ENCODE peak calls at places on chromosome 9, in ten cellular contexts. One of them, this sample, is unnamed.
A peak's percentile ranks its signal among the peaks of the same experiment; 100 is the strongest.

GRCh38 chr9:80874276-80874675 is 815.1 kb downstream of the TLE1 start:
- DNase-seq in endothelial cell of umbilical vein: no peak
- DNase-seq in epithelial cell of esophagus: peak; percentile 70
- DNase-seq in glomerular endothelial cell: no peak
- DNase-seq in ovary: no peak
- DNase-seq in omental fat pad: no peak
- DNase-seq in endothelial cell: no peak
- DNase-seq in MM.1S: no peak
- DNase-seq in kidney glomerular epithelial cell: peak; percentile 63
- DNase-seq in Jurkat, Clone E6-1: no peak
- DNase-seq in this sample: peak; percentile 50

GRCh38 chr9:36135791-36136276 is 699 bp upstream of the GLIPR2 start:
- DNase-seq in ovary: peak; percentile 49
- DNase-seq in endothelial cell: no peak
- DNase-seq in Jurkat, Clone E6-1: no peak
- DNase-seq in kidney glomerular epithelial cell: no peak
- DNase-seq in MM.1S: no peak
- DNase-seq in omental fat pad: no peak
- DNase-seq in endothelial cell of umbilical vein: no peak
- DNase-seq in glomerular endothelial cell: no peak
- DNase-seq in epithelial cell of esophagus: peak; percentile 54
- DNase-seq in this sample: no peak

GRCh38 chr9:82970359-82970758 is 92.6 kb downstream of the RASEF start:
- DNase-seq in MM.1S: no peak
- DNase-seq in Jurkat, Clone E6-1: no peak
- DNase-seq in epithelial cell of esophagus: peak; percentile 54
- DNase-seq in omental fat pad: no peak
- DNase-seq in endothelial cell of umbilical vein: no peak
- DNase-seq in endothelial cell: no peak
- DNase-seq in ovary: no peak
- DNase-seq in kidney glomerular epithelial cell: no peak
- DNase-seq in glomerular endothelial cell: no peak
- DNase-seq in this sample: no peak

GRCh38 chr9:90770339-90770738 is 31.3 kb upstream of the SYK start:
- DNase-seq in omental fat pad: no peak
- DNase-seq in epithelial cell of esophagus: no peak
- DNase-seq in glomerular endothelial cell: no peak
- DNase-seq in Jurkat, Clone E6-1: no peak
- DNase-seq in kidney glomerular epithelial cell: no peak
- DNase-seq in MM.1S: no peak
- DNase-seq in endothelial cell: no peak
- DNase-seq in endothelial cell of umbilical vein: no peak
- DNase-seq in ovary: no peak
- DNase-seq in this sample: no peak

GRCh38 chr9:86281577-86282076 is 711 bp downstream of the ISCA1 start:
- DNase-seq in MM.1S: no peak
- DNase-seq in glomerular endothelial cell: no peak
- DNase-seq in omental fat pad: no peak
- DNase-seq in ovary: no peak
- DNase-seq in Jurkat, Clone E6-1: no peak
- DNase-seq in endothelial cell: no peak
- DNase-seq in epithelial cell of esophagus: peak; percentile 27
- DNase-seq in endothelial cell of umbilical vein: no peak
- DNase-seq in kidney glomerular epithelial cell: no peak
- DNase-seq in this sample: no peak

GRCh38 chr9:124133752-124134151 is 122.2 kb downstream of the LHX2 start:
- DNase-seq in epithelial cell of esophagus: no peak
- DNase-seq in Jurkat, Clone E6-1: no peak
- DNase-seq in ovary: no peak
- DNase-seq in omental fat pad: no peak
- DNase-seq in MM.1S: no peak
- DNase-seq in kidney glomerular epithelial cell: no peak
- DNase-seq in endothelial cell: peak; percentile 53
- DNase-seq in endothelial cell of umbilical vein: peak; percentile 68
- DNase-seq in glomerular endothelial cell: no peak
- DNase-seq in this sample: peak; percentile 44

GRCh38 chr9:76438841-76439588 is 20.0 kb upstream of the GCNT1 start:
- DNase-seq in omental fat pad: no peak
- DNase-seq in kidney glomerular epithelial cell: peak; percentile 19
- DNase-seq in endothelial cell of umbilical vein: no peak
- DNase-seq in ovary: no peak
- DNase-seq in glomerular endothelial cell: no peak
- DNase-seq in Jurkat, Clone E6-1: no peak
- DNase-seq in epithelial cell of esophagus: no peak
- DNase-seq in endothelial cell: no peak
- DNase-seq in MM.1S: no peak
- DNase-seq in this sample: no peak

GRCh38 chr9:78301466-78301865 is 4.5 kb downstream of the PSAT1 start:
- DNase-seq in ovary: no peak
- DNase-seq in endothelial cell: no peak
- DNase-seq in Jurkat, Clone E6-1: no peak
- DNase-seq in endothelial cell of umbilical vein: no peak
- DNase-seq in MM.1S: no peak
- DNase-seq in glomerular endothelial cell: no peak
- DNase-seq in epithelial cell of esophagus: no peak
- DNase-seq in omental fat pad: no peak
- DNase-seq in kidney glomerular epithelial cell: peak; percentile 25
- DNase-seq in this sample: no peak

GRCh38 chr9:27460225-27461023 is 63.7 kb upstream of the IFNK start:
- DNase-seq in endothelial cell of umbilical vein: no peak
- DNase-seq in glomerular endothelial cell: no peak
- DNase-seq in ovary: no peak
- DNase-seq in kidney glomerular epithelial cell: no peak
- DNase-seq in MM.1S: no peak
- DNase-seq in omental fat pad: no peak
- DNase-seq in Jurkat, Clone E6-1: no peak
- DNase-seq in epithelial cell of esophagus: peak; percentile 75
- DNase-seq in endothelial cell: no peak
- DNase-seq in this sample: no peak

GRCh38 chr9:92170848-92171247 is 55.6 kb upstream of the SPTLC1 start:
- DNase-seq in Jurkat, Clone E6-1: no peak
- DNase-seq in ovary: no peak
- DNase-seq in omental fat pad: no peak
- DNase-seq in glomerular endothelial cell: no peak
- DNase-seq in endothelial cell of umbilical vein: no peak
- DNase-seq in kidney glomerular epithelial cell: no peak
- DNase-seq in MM.1S: no peak
- DNase-seq in epithelial cell of esophagus: no peak
- DNase-seq in endothelial cell: no peak
- DNase-seq in this sample: no peak

GRCh38 chr9:83572524-83572923 is 34.3 kb upstream of the FRMD3 start:
- DNase-seq in glomerular endothelial cell: no peak
- DNase-seq in ovary: no peak
- DNase-seq in endothelial cell of umbilical vein: no peak
- DNase-seq in epithelial cell of esophagus: peak; percentile 46
- DNase-seq in kidney glomerular epithelial cell: peak; percentile 60
- DNase-seq in omental fat pad: no peak
- DNase-seq in Jurkat, Clone E6-1: peak; percentile 18
- DNase-seq in MM.1S: no peak
- DNase-seq in endothelial cell: no peak
- DNase-seq in this sample: peak; percentile 72

GRCh38 chr9:26687421-26687820 is 205.2 kb downstream of the CAAP1 start:
- DNase-seq in endothelial cell: no peak
- DNase-seq in omental fat pad: no peak
- DNase-seq in glomerular endothelial cell: no peak
- DNase-seq in ovary: no peak
- DNase-seq in Jurkat, Clone E6-1: no peak
- DNase-seq in MM.1S: no peak
- DNase-seq in kidney glomerular epithelial cell: no peak
- DNase-seq in endothelial cell of umbilical vein: peak; percentile 4
- DNase-seq in epithelial cell of esophagus: no peak
- DNase-seq in this sample: no peak

GRCh38 chr9:8845808-8846207 is 1046.2 kb upstream of the DMAC1 start:
- DNase-seq in ovary: no peak
- DNase-seq in omental fat pad: no peak
- DNase-seq in Jurkat, Clone E6-1: no peak
- DNase-seq in glomerular endothelial cell: no peak
- DNase-seq in endothelial cell: no peak
- DNase-seq in kidney glomerular epithelial cell: no peak
- DNase-seq in endothelial cell of umbilical vein: no peak
- DNase-seq in MM.1S: no peak
- DNase-seq in epithelial cell of esophagus: no peak
- DNase-seq in this sample: no peak

GRCh38 chr9:73023025-73023541 is 70.2 kb upstream of the ALDH1A1 start:
- DNase-seq in omental fat pad: no peak
- DNase-seq in glomerular endothelial cell: peak; percentile 70
- DNase-seq in endothelial cell: peak; percentile 64
- DNase-seq in kidney glomerular epithelial cell: peak; percentile 46
- DNase-seq in ovary: peak; percentile 54
- DNase-seq in endothelial cell of umbilical vein: peak; percentile 80
- DNase-seq in MM.1S: peak; percentile 52
- DNase-seq in Jurkat, Clone E6-1: peak; percentile 57
- DNase-seq in epithelial cell of esophagus: peak; percentile 81
- DNase-seq in this sample: peak; percentile 82

GRCh38 chr9:7536310-7536939 is 263.2 kb downstream of the DMAC1 start:
- DNase-seq in endothelial cell: peak; percentile 52
- DNase-seq in ovary: no peak
- DNase-seq in omental fat pad: no peak
- DNase-seq in kidney glomerular epithelial cell: peak; percentile 17
- DNase-seq in glomerular endothelial cell: no peak
- DNase-seq in epithelial cell of esophagus: peak; percentile 71
- DNase-seq in endothelial cell of umbilical vein: peak; percentile 42
- DNase-seq in Jurkat, Clone E6-1: peak; percentile 46
- DNase-seq in MM.1S: peak; percentile 65
- DNase-seq in this sample: peak; percentile 51

GRCh38 chr9:123417289-123418051 is 61.5 kb downstream of the CRB2 start:
- DNase-seq in MM.1S: no peak
- DNase-seq in endothelial cell of umbilical vein: no peak
- DNase-seq in Jurkat, Clone E6-1: no peak
- DNase-seq in endothelial cell: no peak
- DNase-seq in omental fat pad: no peak
- DNase-seq in ovary: no peak
- DNase-seq in glomerular endothelial cell: no peak
- DNase-seq in kidney glomerular epithelial cell: no peak
- DNase-seq in epithelial cell of esophagus: no peak
- DNase-seq in this sample: no peak

This sample was measured in fibroblast of the aortic adventitia.